ENCODE peak calls at places on chromosomes 6 and 20, in five cellular contexts. Y is T-helper 1 cell; W is stimulated activated CD8-positive, alpha-beta memory T cell treated with anti-CD3 and anti-CD28 coated beads, Interleukin-2, amount 100 ng/mL, for 48 hours; V is astrocyte of the spinal cord; A is HT1080. Q is an unnamed sample.

GRCh38 chr6:14549319-14549770 is 431.8 kb downstream of the CD83 start:
- DNase-seq in Y (no peak), W (no peak), V (no peak), A (no peak), Q (no peak)

GRCh38 chr6:109454483-109455160 is 950 bp downstream of the MICAL1 start:
- DNase-seq in Y (peak), W (peak), V (peak), A (no peak), Q (peak)

GRCh38 chr20:33415948-33416347 is 14.6 kb upstream of the CDK5RAP1 start:
- DNase-seq in Y (no peak), W (no peak), V (peak), A (peak), Q (peak)

GRCh38 chr6:35476004-35476403 is 7.8 kb downstream of the RPL10A start:
- DNase-seq in Y (no peak), W (no peak), V (no peak), A (no peak), Q (no peak)

GRCh38 chr20:6590891-6591679 is 176.4 kb upstream of the BMP2 start:
- DNase-seq in Y (no peak), W (no peak), V (peak), A (peak), Q (peak)

GRCh38 chr6:90219168-90219985 is 77.3 kb downstream of the BACH2 start:
- DNase-seq in Y (no peak), W (no peak), V (peak), A (peak), Q (peak)

GRCh38 chr6:14606353-14606752 is 488.8 kb downstream of the CD83 start:
- DNase-seq in Y (no peak), W (no peak), V (no peak), A (no peak), Q (no peak)

GRCh38 chr20:49717693-49718092 is 4.0 kb upstream of the B4GALT5 start:
- DNase-seq in Y (no peak), W (no peak), V (no peak), A (peak), Q (no peak)